ENCODE peak calls at places on chromosomes 7 and 10, in six cellular contexts. X is mammary epithelial cell, V is hepatocyte, J is Panc1, U is WTC11, Z is AG04450. M is an unnamed sample.

GRCh38 chr10:18650618-18651017 is 769 bp downstream of the NSUN6 start:
- DNase-seq in X (no peak), V (no peak), J (no peak), U (no peak), Z (no peak), M (no peak)

GRCh38 chr7:132077986-132078385 is 498.3 kb downstream of the PLXNA4 start:
- DNase-seq in X (no peak), V (peak), J (no peak), U (no peak), Z (peak), M (no peak)

GRCh38 chr10:29576681-29577080 is 58.1 kb downstream of the SVIL start:
- DNase-seq in X (peak), V (no peak), J (no peak), U (no peak), Z (no peak), M (no peak)

GRCh38 chr10:78312197-78313046 is 278.8 kb downstream of the RPS24 start:
- DNase-seq in X (no peak), V (peak), J (no peak), U (no peak), Z (no peak), M (no peak)

GRCh38 chr7:149310113-149310836 is 48.3 kb downstream of the ZNF783 start:
- DNase-seq in X (peak), V (peak), J (peak), U (no peak), Z (peak), M (no peak)

GRCh38 chr7:2003931-2004812 is 228.6 kb downstream of the MAD1L1 start:
- DNase-seq in X (no peak), V (no peak), J (no peak), U (peak), Z (no peak), M (no peak)

GRCh38 chr7:11709240-11709639 is 122.8 kb downstream of the THSD7A start:
- DNase-seq in X (no peak), V (no peak), J (no peak), U (no peak), Z (no peak), M (no peak)

GRCh38 chr7:93779115-93779514 is 111.4 kb downstream of the TFPI2 start:
- DNase-seq in X (no peak), V (no peak), J (no peak), U (no peak), Z (no peak), M (no peak)

GRCh38 chr10:80509403-80510161 is 28.1 kb upstream of the SH2D4B start:
- DNase-seq in X (no peak), V (no peak), J (no peak), U (no peak), Z (peak), M (no peak)

GRCh38 chr10:42933454-42934340 is 143.2 kb upstream of the RET start:
- DNase-seq in X (no peak), V (peak), J (no peak), U (peak), Z (no peak), M (no peak)

GRCh38 chr7:117505238-117505637 is 25.4 kb downstream of the CFTR start:
- DNase-seq in X (peak), V (no peak), J (no peak), U (no peak), Z (no peak), M (no peak)

GRCh38 chr7:137146552-137146961 is 197.0 kb downstream of the PTN start:
- DNase-seq in X (peak), V (no peak), J (no peak), U (no peak), Z (peak), M (no peak)

GRCh38 chr10:123560301-123561144 is 105.6 kb upstream of the GPR26 start:
- DNase-seq in X (no peak), V (no peak), J (no peak), U (no peak), Z (no peak), M (no peak)

GRCh38 chr10:48708144-48708543 is 23.5 kb downstream of the WDFY4 start:
- DNase-seq in X (no peak), V (no peak), J (no peak), U (no peak), Z (no peak), M (no peak)

GRCh38 chr10:79342811-79343541 is 4.3 kb upstream of the PPIF start:
- DNase-seq in X (no peak), V (no peak), J (no peak), U (no peak), Z (no peak), M (no peak)

GRCh38 chr10:124710266-124710881 is 33.8 kb downstream of the FAM53B start:
- DNase-seq in X (no peak), V (no peak), J (no peak), U (no peak), Z (no peak), M (no peak)

GRCh38 chr7:152120210-152120609 is 94.7 kb downstream of the GALNT11 start:
- DNase-seq in X (no peak), V (no peak), J (no peak), U (no peak), Z (no peak), M (no peak)

GRCh38 chr7:151796091-151796870 is 80.6 kb downstream of the PRKAG2 start:
- DNase-seq in X (peak), V (peak), J (peak), U (no peak), Z (no peak), M (no peak)

GRCh38 chr7:129189661-129190310 is 1.4 kb downstream of the SMO start:
- DNase-seq in X (no peak), V (peak), J (no peak), U (no peak), Z (no peak), M (no peak)

GRCh38 chr10:7908541-7909210 is 90.4 kb downstream of the TAF3 start:
- DNase-seq in X (no peak), V (peak), J (no peak), U (no peak), Z (no peak), M (no peak)

GRCh38 chr7:80681272-80681885 is 42.9 kb downstream of the CD36 start:
- DNase-seq in X (peak), V (peak), J (no peak), U (no peak), Z (no peak), M (no peak)

GRCh38 chr7:2522780-2523433 is 3.3 kb downstream of the LFNG start:
- DNase-seq in X (peak), V (peak), J (no peak), U (no peak), Z (no peak), M (peak)

GRCh38 chr10:95267261-95267660 is 23.5 kb downstream of the PDLIM1 start:
- DNase-seq in X (no peak), V (no peak), J (no peak), U (no peak), Z (no peak), M (no peak)

GRCh38 chr10:62858364-62858763 is 42.2 kb upstream of the EGR2 start:
- DNase-seq in X (no peak), V (no peak), J (no peak), U (peak), Z (no peak), M (no peak)

GRCh38 chr10:61471491-61471890 is 18.3 kb upstream of the TMEM26 start:
- DNase-seq in X (no peak), V (no peak), J (no peak), U (no peak), Z (no peak), M (no peak)

GRCh38 chr7:19080076-19080475 is 37.4 kb downstream of the TWIST1 start:
- DNase-seq in X (no peak), V (no peak), J (no peak), U (no peak), Z (no peak), M (no peak)

GRCh38 chr7:117086788-117087187 is 133.5 kb downstream of the ST7 start:
- DNase-seq in X (no peak), V (no peak), J (no peak), U (no peak), Z (no peak), M (no peak)

GRCh38 chr7:100583132-100584045 is 2.5 kb downstream of the LRCH4 start:
- DNase-seq in X (no peak), V (peak), J (no peak), U (no peak), Z (no peak), M (no peak)

GRCh38 chr7:135944753-135945152 is 32.4 kb downstream of the MTPN start:
- DNase-seq in X (no peak), V (no peak), J (no peak), U (no peak), Z (no peak), M (no peak)

GRCh38 chr10:77269163-77269562 is 368.4 kb downstream of the KCNMA1 start:
- DNase-seq in X (no peak), V (no peak), J (no peak), U (no peak), Z (no peak), M (no peak)

GRCh38 chr10:81914736-81915510 is 39.9 kb downstream of the NRG3 start:
- DNase-seq in X (no peak), V (no peak), J (no peak), U (no peak), Z (no peak), M (no peak)

GRCh38 chr10:48557511-48558123 is 47.3 kb downstream of the ARHGAP22 start:
- DNase-seq in X (no peak), V (no peak), J (no peak), U (no peak), Z (no peak), M (no peak)

GRCh38 chr7:15921576-15921975 is 235.1 kb upstream of the MEOX2 start:
- DNase-seq in X (peak), V (no peak), J (no peak), U (no peak), Z (no peak), M (no peak)
- TF ChIP-seq CTCF in X (no peak), V (no peak), J (no peak), U (no peak), Z (no peak), M (no peak)

GRCh38 chr7:150739045-150739432 is 1.8 kb downstream of the GIMAP5 start:
- DNase-seq in X (no peak), V (no peak), J (no peak), U (no peak), Z (no peak), M (no peak)
- TF ChIP-seq CTCF in X (peak), V (peak), J (peak), U (no peak), Z (no peak), M (no peak)

GRCh38 chr7:24819916-24820689 is 62.8 kb upstream of the GSDME start:
- DNase-seq in X (peak), V (peak), J (peak), U (peak), Z (peak), M (peak)
- TF ChIP-seq CTCF in X (peak), V (peak), J (peak), U (peak), Z (peak), M (peak)

GRCh38 chr7:73509463-73509862 is 12.6 kb downstream of the BAZ1B start:
- DNase-seq in X (no peak), V (no peak), J (no peak), U (no peak), Z (no peak), M (no peak)
- TF ChIP-seq CTCF in X (no peak), V (no peak), J (no peak), U (no peak), Z (no peak), M (no peak)

GRCh38 chr7:29840701-29841100 is 34.4 kb downstream of the WIPF3 start:
- DNase-seq in X (no peak), V (no peak), J (no peak), U (no peak), Z (no peak), M (no peak)
- TF ChIP-seq CTCF in X (no peak), V (no peak), J (no peak), U (no peak), Z (no peak), M (no peak)

GRCh38 chr7:154795437-154795836 is 207.5 kb downstream of the PAXIP1 start:
- DNase-seq in X (no peak), V (no peak), J (no peak), U (no peak), Z (no peak), M (no peak)

GRCh38 chr7:154792436-154793055 is 210.4 kb downstream of the PAXIP1 start:
- DNase-seq in X (no peak), V (no peak), J (no peak), U (no peak), Z (no peak), M (no peak)

GRCh38 chr7:154794147-154794780 is 208.7 kb downstream of the PAXIP1 start:
- DNase-seq in X (peak), V (peak), J (no peak), U (no peak), Z (no peak), M (peak)

GRCh38 chr7:154791611-154792010 is 211.3 kb downstream of the PAXIP1 start:
- DNase-seq in X (no peak), V (no peak), J (no peak), U (no peak), Z (no peak), M (no peak)

DNA sequence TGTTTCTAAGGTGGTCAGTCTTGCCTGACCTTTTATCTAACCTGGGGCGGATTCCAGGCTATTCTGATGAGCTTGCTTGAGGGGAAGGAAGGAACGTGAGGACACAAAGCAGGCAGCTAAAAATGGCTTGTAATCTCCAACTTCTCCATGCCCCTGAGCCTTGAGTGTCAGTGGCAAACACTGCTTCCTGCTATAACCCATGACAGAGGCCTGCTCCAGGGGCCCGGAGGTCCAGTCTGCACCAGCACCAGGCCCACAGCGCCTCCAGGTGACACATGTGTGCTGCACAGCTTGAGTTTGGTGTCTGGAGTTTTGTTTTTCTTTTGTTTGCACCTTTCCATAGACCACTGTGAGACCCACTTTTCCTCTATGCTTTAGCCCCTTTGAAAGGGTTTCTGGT is 207.9 kb downstream of the PAXIP1 start:
- DNase-seq in X (no peak), V (no peak), J (no peak), U (no peak), Z (no peak), M (no peak)
- TF ChIP-seq CTCF in X (no peak), V (no peak), J (no peak), U (no peak), Z (no peak), M (no peak)

GRCh38 chr7:158413962-158414961 is 173.4 kb downstream of the PTPRN2 start:
- DNase-seq in X (no peak), V (no peak), J (no peak), U (no peak), Z (no peak), M (peak)
- TF ChIP-seq CTCF in X (no peak), V (no peak), J (no peak), U (no peak), Z (no peak), M (no peak)

GRCh38 chr10:103602852-103603155 is 109.3 kb downstream of the NEURL1 start:
- DNase-seq in X (no peak), V (no peak), J (no peak), U (no peak), Z (no peak), M (no peak)

GRCh38 chr10:103602028-103602851 is 108.7 kb downstream of the NEURL1 start:
- DNase-seq in X (no peak), V (no peak), J (no peak), U (no peak), Z (no peak), M (no peak)

GRCh38 chr10:103599907-103600306 is 106.4 kb downstream of the NEURL1 start:
- DNase-seq in X (no peak), V (no peak), J (no peak), U (no peak), Z (no peak), M (no peak)

GRCh38 chr10:103600325-103600724 is 106.8 kb downstream of the NEURL1 start:
- DNase-seq in X (no peak), V (no peak), J (no peak), U (no peak), Z (no peak), M (no peak)

GRCh38 chr10:103600956-103601569 is 107.6 kb downstream of the NEURL1 start:
- DNase-seq in X (no peak), V (no peak), J (no peak), U (no peak), Z (no peak), M (no peak)
- TF ChIP-seq CTCF in X (no peak), V (no peak), J (no peak), U (no peak), Z (no peak), M (no peak)

M was measured in neural crest cell.